ENCODE peak calls at places on chromosomes 7 and 10, in ten cellular contexts. Q is foreskin keratinocyte; J is Daoy; K is NCI-H2171; L is tibial artery; P is small intestine; V is EH; A is dermis blood vessel endothelial cell; X is activated CD4-positive, CD25-positive, alpha-beta regulatory T cell; R is activated naive CD8-positive, alpha-beta T cell treated with anti-CD3 and anti-CD28 coated beads for 36 hours. G is an unnamed sample.
A peak's percentile ranks its signal among the peaks of the same experiment; 100 is the strongest.

GRCh38 chr10:33653584-33654367 is 319.3 kb upstream of the NRP1 start:
- DNase-seq in Q (peak; percentile 45), J (peak; percentile 59), K (no peak), L (no peak), P (no peak), V (peak; percentile 95), A (peak; percentile 34), X (no peak), R (no peak), G (no peak)

GRCh38 chr10:1036341-1036791 is 10.7 kb upstream of the IDI2 start:
- DNase-seq in Q (peak; percentile 94), J (peak; percentile 33), K (no peak), L (no peak), P (peak; percentile 76), V (peak; percentile 6), A (peak; percentile 33), X (peak; percentile 8), R (no peak), G (no peak)

GRCh38 chr10:118584181-118584954 is 11.1 kb downstream of the PRLHR start:
- DNase-seq in Q (peak; percentile 52), J (peak; percentile 68), K (no peak), L (no peak), P (no peak), V (peak; percentile 82), A (peak; percentile 35), X (no peak), R (no peak), G (peak; percentile 21)

GRCh38 chr10:78717200-78717599 is 351.6 kb upstream of the ZMIZ1 start:
- DNase-seq in Q (no peak), J (no peak), K (no peak), L (peak; percentile 79), P (no peak), V (peak; percentile 85), A (no peak), X (no peak), R (no peak), G (no peak)

GRCh38 chr10:50291261-50291850 is 40.0 kb upstream of the ASAH2 start:
- DNase-seq in Q (no peak), J (peak; percentile 7), K (no peak), L (no peak), P (no peak), V (peak; percentile 40), A (peak; percentile 45), X (no peak), R (no peak), G (no peak)

GRCh38 chr10:62772186-62772950 is 32.2 kb upstream of the ADO start:
- DNase-seq in Q (no peak), J (no peak), K (no peak), L (no peak), P (no peak), V (peak; percentile 8), A (no peak), X (no peak), R (no peak), G (no peak)

GRCh38 chr10:122974034-122974433 is 6.2 kb upstream of the PSTK start:
- DNase-seq in Q (no peak), J (no peak), K (no peak), L (no peak), P (no peak), V (peak; percentile 11), A (no peak), X (no peak), R (no peak), G (no peak)

GRCh38 chr7:2224491-2224928 is 8.2 kb downstream of the MAD1L1 start:
- DNase-seq in Q (no peak), J (no peak), K (no peak), L (no peak), P (no peak), V (no peak), A (no peak), X (no peak), R (no peak), G (no peak)

GRCh38 chr10:70806841-70807240 is 8.9 kb upstream of the SGPL1 start:
- DNase-seq in Q (no peak), J (no peak), K (no peak), L (no peak), P (no peak), V (no peak), A (no peak), X (no peak), R (no peak), G (no peak)

G was measured in osteocyte.